ENCODE peak calls at places on chromosome 12, in seven cellular contexts. One of them, this sample, is unnamed.

GRCh38 chr12:13241833-13242232 is 45.3 kb downstream of the EMP1 start:
- DNase-seq in sigmoid colon: no peak
- DNase-seq in activated CD4-positive, alpha-beta T cell treated with anti-CD3 and anti-CD28 coated beads for 4 hours: no peak
- DNase-seq in stimulated activated CD4-positive, alpha-beta T cell treated with anti-CD3 and anti-CD28 coated beads, Interleukin-1b, Interleukin-23, amount 100 ng/mL, for 1 hour: no peak
- DNase-seq in lung microvascular endothelial cell: no peak
- DNase-seq in transverse colon: peak; percentile 52
- DNase-seq in HL-60: no peak
- DNase-seq in this sample: no peak

GRCh38 chr12:16788888-16789790 is 183.2 kb upstream of the LMO3 start:
- DNase-seq in sigmoid colon: no peak
- DNase-seq in activated CD4-positive, alpha-beta T cell treated with anti-CD3 and anti-CD28 coated beads for 4 hours: no peak
- DNase-seq in stimulated activated CD4-positive, alpha-beta T cell treated with anti-CD3 and anti-CD28 coated beads, Interleukin-1b, Interleukin-23, amount 100 ng/mL, for 1 hour: no peak
- DNase-seq in transverse colon: no peak
- DNase-seq in lung microvascular endothelial cell: no peak
- DNase-seq in HL-60: no peak
- DNase-seq in this sample: no peak

GRCh38 chr12:52630609-52631200 is 12.3 kb upstream of the KRT73 start:
- DNase-seq in HL-60: no peak
- DNase-seq in lung microvascular endothelial cell: peak; percentile 17
- DNase-seq in stimulated activated CD4-positive, alpha-beta T cell treated with anti-CD3 and anti-CD28 coated beads, Interleukin-1b, Interleukin-23, amount 100 ng/mL, for 1 hour: no peak
- DNase-seq in activated CD4-positive, alpha-beta T cell treated with anti-CD3 and anti-CD28 coated beads for 4 hours: no peak
- DNase-seq in sigmoid colon: no peak
- DNase-seq in transverse colon: no peak
- DNase-seq in this sample: no peak

GRCh38 chr12:112870267-112870980 is 36.3 kb upstream of the OAS1 start:
- DNase-seq in transverse colon: no peak
- DNase-seq in lung microvascular endothelial cell: no peak
- DNase-seq in stimulated activated CD4-positive, alpha-beta T cell treated with anti-CD3 and anti-CD28 coated beads, Interleukin-1b, Interleukin-23, amount 100 ng/mL, for 1 hour: no peak
- DNase-seq in sigmoid colon: no peak
- DNase-seq in HL-60: peak; percentile 85
- DNase-seq in activated CD4-positive, alpha-beta T cell treated with anti-CD3 and anti-CD28 coated beads for 4 hours: no peak
- DNase-seq in this sample: peak; percentile 56

GRCh38 chr12:124684971-124685688 is 117.7 kb upstream of the NCOR2 start:
- DNase-seq in HL-60: no peak
- DNase-seq in sigmoid colon: no peak
- DNase-seq in lung microvascular endothelial cell: no peak
- DNase-seq in transverse colon: no peak
- DNase-seq in stimulated activated CD4-positive, alpha-beta T cell treated with anti-CD3 and anti-CD28 coated beads, Interleukin-1b, Interleukin-23, amount 100 ng/mL, for 1 hour: no peak
- DNase-seq in activated CD4-positive, alpha-beta T cell treated with anti-CD3 and anti-CD28 coated beads for 4 hours: no peak
- DNase-seq in this sample: no peak

GRCh38 chr12:9143137-9143536 is 27.4 kb upstream of the A2M start:
- DNase-seq in stimulated activated CD4-positive, alpha-beta T cell treated with anti-CD3 and anti-CD28 coated beads, Interleukin-1b, Interleukin-23, amount 100 ng/mL, for 1 hour: no peak
- DNase-seq in sigmoid colon: no peak
- DNase-seq in activated CD4-positive, alpha-beta T cell treated with anti-CD3 and anti-CD28 coated beads for 4 hours: no peak
- DNase-seq in transverse colon: no peak
- DNase-seq in HL-60: no peak
- DNase-seq in lung microvascular endothelial cell: no peak
- DNase-seq in this sample: no peak

GRCh38 chr12:45388545-45388944 is 172.7 kb downstream of the ANO6 start:
- DNase-seq in sigmoid colon: no peak
- DNase-seq in lung microvascular endothelial cell: peak; percentile 71
- DNase-seq in stimulated activated CD4-positive, alpha-beta T cell treated with anti-CD3 and anti-CD28 coated beads, Interleukin-1b, Interleukin-23, amount 100 ng/mL, for 1 hour: no peak
- DNase-seq in HL-60: peak; percentile 3
- DNase-seq in activated CD4-positive, alpha-beta T cell treated with anti-CD3 and anti-CD28 coated beads for 4 hours: no peak
- DNase-seq in transverse colon: peak; percentile 15
- DNase-seq in this sample: no peak

GRCh38 chr12:43760396-43760795 is 1.6 kb downstream of the IRAK4 start:
- DNase-seq in activated CD4-positive, alpha-beta T cell treated with anti-CD3 and anti-CD28 coated beads for 4 hours: no peak
- DNase-seq in HL-60: no peak
- DNase-seq in sigmoid colon: no peak
- DNase-seq in stimulated activated CD4-positive, alpha-beta T cell treated with anti-CD3 and anti-CD28 coated beads, Interleukin-1b, Interleukin-23, amount 100 ng/mL, for 1 hour: no peak
- DNase-seq in transverse colon: no peak
- DNase-seq in lung microvascular endothelial cell: no peak
- DNase-seq in this sample: no peak

GRCh38 chr12:104750061-104750460 is 208.0 kb downstream of the SLC41A2 start:
- DNase-seq in transverse colon: peak; percentile 37
- DNase-seq in HL-60: peak; percentile 91
- DNase-seq in lung microvascular endothelial cell: no peak
- DNase-seq in sigmoid colon: no peak
- DNase-seq in stimulated activated CD4-positive, alpha-beta T cell treated with anti-CD3 and anti-CD28 coated beads, Interleukin-1b, Interleukin-23, amount 100 ng/mL, for 1 hour: no peak
- DNase-seq in activated CD4-positive, alpha-beta T cell treated with anti-CD3 and anti-CD28 coated beads for 4 hours: no peak
- DNase-seq in this sample: peak; percentile 88

GRCh38 chr12:132173135-132174014 is 29.1 kb downstream of the NOC4L start:
- DNase-seq in transverse colon: no peak
- DNase-seq in HL-60: peak; percentile 69
- DNase-seq in activated CD4-positive, alpha-beta T cell treated with anti-CD3 and anti-CD28 coated beads for 4 hours: no peak
- DNase-seq in stimulated activated CD4-positive, alpha-beta T cell treated with anti-CD3 and anti-CD28 coated beads, Interleukin-1b, Interleukin-23, amount 100 ng/mL, for 1 hour: no peak
- DNase-seq in sigmoid colon: no peak
- DNase-seq in lung microvascular endothelial cell: no peak
- DNase-seq in this sample: peak; percentile 5

GRCh38 chr12:103571286-103571685 is 15.8 kb upstream of the STAB2 start:
- DNase-seq in lung microvascular endothelial cell: peak; percentile 33
- DNase-seq in sigmoid colon: no peak
- DNase-seq in activated CD4-positive, alpha-beta T cell treated with anti-CD3 and anti-CD28 coated beads for 4 hours: no peak
- DNase-seq in stimulated activated CD4-positive, alpha-beta T cell treated with anti-CD3 and anti-CD28 coated beads, Interleukin-1b, Interleukin-23, amount 100 ng/mL, for 1 hour: no peak
- DNase-seq in transverse colon: peak; percentile 34
- DNase-seq in HL-60: no peak
- DNase-seq in this sample: no peak

GRCh38 chr12:68765696-68766095 is 19.7 kb downstream of the SLC35E3 start:
- DNase-seq in transverse colon: no peak
- DNase-seq in stimulated activated CD4-positive, alpha-beta T cell treated with anti-CD3 and anti-CD28 coated beads, Interleukin-1b, Interleukin-23, amount 100 ng/mL, for 1 hour: no peak
- DNase-seq in activated CD4-positive, alpha-beta T cell treated with anti-CD3 and anti-CD28 coated beads for 4 hours: no peak
- DNase-seq in HL-60: no peak
- DNase-seq in lung microvascular endothelial cell: no peak
- DNase-seq in sigmoid colon: no peak
- DNase-seq in this sample: no peak

GRCh38 chr12:47377414-47378221 is 297.9 kb upstream of the AMIGO2 start:
- DNase-seq in HL-60: no peak
- DNase-seq in stimulated activated CD4-positive, alpha-beta T cell treated with anti-CD3 and anti-CD28 coated beads, Interleukin-1b, Interleukin-23, amount 100 ng/mL, for 1 hour: no peak
- DNase-seq in lung microvascular endothelial cell: peak; percentile 88
- DNase-seq in activated CD4-positive, alpha-beta T cell treated with anti-CD3 and anti-CD28 coated beads for 4 hours: no peak
- DNase-seq in transverse colon: peak; percentile 86
- DNase-seq in sigmoid colon: peak; percentile 99
- DNase-seq in this sample: no peak

GRCh38 chr12:110266980-110267620 is 13.9 kb upstream of the ATP2A2 start:
- DNase-seq in sigmoid colon: peak; percentile 81
- DNase-seq in activated CD4-positive, alpha-beta T cell treated with anti-CD3 and anti-CD28 coated beads for 4 hours: no peak
- DNase-seq in lung microvascular endothelial cell: peak; percentile 94
- DNase-seq in transverse colon: no peak
- DNase-seq in HL-60: peak; percentile 12
- DNase-seq in stimulated activated CD4-positive, alpha-beta T cell treated with anti-CD3 and anti-CD28 coated beads, Interleukin-1b, Interleukin-23, amount 100 ng/mL, for 1 hour: no peak
- DNase-seq in this sample: no peak

GRCh38 chr12:121765573-121765972 is 27.9 kb downstream of the RHOF start:
- DNase-seq in HL-60: no peak
- DNase-seq in stimulated activated CD4-positive, alpha-beta T cell treated with anti-CD3 and anti-CD28 coated beads, Interleukin-1b, Interleukin-23, amount 100 ng/mL, for 1 hour: no peak
- DNase-seq in lung microvascular endothelial cell: no peak
- DNase-seq in sigmoid colon: no peak
- DNase-seq in activated CD4-positive, alpha-beta T cell treated with anti-CD3 and anti-CD28 coated beads for 4 hours: no peak
- DNase-seq in transverse colon: no peak
- DNase-seq in this sample: no peak

GRCh38 chr12:17666641-17667324 is 423.2 kb downstream of the RERGL start:
- DNase-seq in transverse colon: no peak
- DNase-seq in HL-60: no peak
- DNase-seq in activated CD4-positive, alpha-beta T cell treated with anti-CD3 and anti-CD28 coated beads for 4 hours: no peak
- DNase-seq in sigmoid colon: no peak
- DNase-seq in lung microvascular endothelial cell: no peak
- DNase-seq in stimulated activated CD4-positive, alpha-beta T cell treated with anti-CD3 and anti-CD28 coated beads, Interleukin-1b, Interleukin-23, amount 100 ng/mL, for 1 hour: no peak
- DNase-seq in this sample: no peak

GRCh38 chr12:113818833-113819232 is 147.3 kb downstream of the RBM19 start:
- DNase-seq in transverse colon: no peak
- DNase-seq in sigmoid colon: no peak
- DNase-seq in activated CD4-positive, alpha-beta T cell treated with anti-CD3 and anti-CD28 coated beads for 4 hours: no peak
- DNase-seq in HL-60: no peak
- DNase-seq in lung microvascular endothelial cell: peak; percentile 8
- DNase-seq in stimulated activated CD4-positive, alpha-beta T cell treated with anti-CD3 and anti-CD28 coated beads, Interleukin-1b, Interleukin-23, amount 100 ng/mL, for 1 hour: no peak
- DNase-seq in this sample: no peak

GRCh38 chr12:108858399-108859074 is 1.2 kb upstream of the SSH1 start:
- DNase-seq in stimulated activated CD4-positive, alpha-beta T cell treated with anti-CD3 and anti-CD28 coated beads, Interleukin-1b, Interleukin-23, amount 100 ng/mL, for 1 hour: no peak
- DNase-seq in HL-60: no peak
- DNase-seq in activated CD4-positive, alpha-beta T cell treated with anti-CD3 and anti-CD28 coated beads for 4 hours: no peak
- DNase-seq in transverse colon: no peak
- DNase-seq in sigmoid colon: peak; percentile 77
- DNase-seq in lung microvascular endothelial cell: no peak
- DNase-seq in this sample: no peak

GRCh38 chr12:96985515-96986362 is 78.7 kb downstream of the NEDD1 start:
- DNase-seq in activated CD4-positive, alpha-beta T cell treated with anti-CD3 and anti-CD28 coated beads for 4 hours: peak; percentile 33
- DNase-seq in HL-60: no peak
- DNase-seq in sigmoid colon: no peak
- DNase-seq in stimulated activated CD4-positive, alpha-beta T cell treated with anti-CD3 and anti-CD28 coated beads, Interleukin-1b, Interleukin-23, amount 100 ng/mL, for 1 hour: peak; percentile 10
- DNase-seq in transverse colon: peak; percentile 10
- DNase-seq in lung microvascular endothelial cell: peak; percentile 49
- DNase-seq in this sample: no peak

GRCh38 chr12:116717466-116718457 is 20.1 kb downstream of the SPRING1 start:
- DNase-seq in stimulated activated CD4-positive, alpha-beta T cell treated with anti-CD3 and anti-CD28 coated beads, Interleukin-1b, Interleukin-23, amount 100 ng/mL, for 1 hour: no peak
- DNase-seq in activated CD4-positive, alpha-beta T cell treated with anti-CD3 and anti-CD28 coated beads for 4 hours: no peak
- DNase-seq in lung microvascular endothelial cell: no peak
- DNase-seq in transverse colon: peak; percentile 36
- DNase-seq in sigmoid colon: peak; percentile 93
- DNase-seq in HL-60: no peak
- DNase-seq in this sample: no peak

GRCh38 chr12:123445388-123446344 is 9.2 kb upstream of the RILPL2 start:
- DNase-seq in sigmoid colon: no peak
- DNase-seq in lung microvascular endothelial cell: no peak
- DNase-seq in stimulated activated CD4-positive, alpha-beta T cell treated with anti-CD3 and anti-CD28 coated beads, Interleukin-1b, Interleukin-23, amount 100 ng/mL, for 1 hour: no peak
- DNase-seq in HL-60: no peak
- DNase-seq in transverse colon: no peak
- DNase-seq in activated CD4-positive, alpha-beta T cell treated with anti-CD3 and anti-CD28 coated beads for 4 hours: no peak
- DNase-seq in this sample: no peak

GRCh38 chr12:4556730-4557519 is 5.1 kb upstream of the DYRK4 start:
- DNase-seq in sigmoid colon: no peak
- DNase-seq in transverse colon: no peak
- DNase-seq in activated CD4-positive, alpha-beta T cell treated with anti-CD3 and anti-CD28 coated beads for 4 hours: no peak
- DNase-seq in stimulated activated CD4-positive, alpha-beta T cell treated with anti-CD3 and anti-CD28 coated beads, Interleukin-1b, Interleukin-23, amount 100 ng/mL, for 1 hour: no peak
- DNase-seq in lung microvascular endothelial cell: no peak
- DNase-seq in HL-60: no peak
- DNase-seq in this sample: no peak

GRCh38 chr12:47825239-47825639 is 5.5 kb upstream of the HDAC7 start:
- DNase-seq in stimulated activated CD4-positive, alpha-beta T cell treated with anti-CD3 and anti-CD28 coated beads, Interleukin-1b, Interleukin-23, amount 100 ng/mL, for 1 hour: no peak
- DNase-seq in activated CD4-positive, alpha-beta T cell treated with anti-CD3 and anti-CD28 coated beads for 4 hours: no peak
- DNase-seq in HL-60: no peak
- DNase-seq in transverse colon: no peak
- DNase-seq in sigmoid colon: peak; percentile 86
- DNase-seq in lung microvascular endothelial cell: no peak
- DNase-seq in this sample: no peak

GRCh38 chr12:14884458-14884878 is 1.2 kb downstream of the MGP start:
- DNase-seq in sigmoid colon: peak; percentile 95
- DNase-seq in stimulated activated CD4-positive, alpha-beta T cell treated with anti-CD3 and anti-CD28 coated beads, Interleukin-1b, Interleukin-23, amount 100 ng/mL, for 1 hour: peak; percentile 50
- DNase-seq in activated CD4-positive, alpha-beta T cell treated with anti-CD3 and anti-CD28 coated beads for 4 hours: peak; percentile 82
- DNase-seq in HL-60: peak; percentile 85
- DNase-seq in transverse colon: peak; percentile 83
- DNase-seq in lung microvascular endothelial cell: peak; percentile 79
- DNase-seq in this sample: peak; percentile 4

GRCh38 chr12:6854036-6854435 is 2.1 kb downstream of the USP5 start:
- DNase-seq in sigmoid colon: no peak
- DNase-seq in activated CD4-positive, alpha-beta T cell treated with anti-CD3 and anti-CD28 coated beads for 4 hours: no peak
- DNase-seq in HL-60: no peak
- DNase-seq in stimulated activated CD4-positive, alpha-beta T cell treated with anti-CD3 and anti-CD28 coated beads, Interleukin-1b, Interleukin-23, amount 100 ng/mL, for 1 hour: no peak
- DNase-seq in transverse colon: no peak
- DNase-seq in lung microvascular endothelial cell: no peak
- DNase-seq in this sample: no peak

GRCh38 chr12:91732086-91732485 is 413.6 kb downstream of the BTG1 start:
- DNase-seq in lung microvascular endothelial cell: no peak
- DNase-seq in activated CD4-positive, alpha-beta T cell treated with anti-CD3 and anti-CD28 coated beads for 4 hours: no peak
- DNase-seq in stimulated activated CD4-positive, alpha-beta T cell treated with anti-CD3 and anti-CD28 coated beads, Interleukin-1b, Interleukin-23, amount 100 ng/mL, for 1 hour: no peak
- DNase-seq in transverse colon: no peak
- DNase-seq in HL-60: no peak
- DNase-seq in sigmoid colon: no peak
- DNase-seq in this sample: no peak

GRCh38 chr12:13196302-13196921 is at the start of gene EMP1:
- DNase-seq in HL-60: peak; percentile 25
- DNase-seq in sigmoid colon: peak; percentile 98
- DNase-seq in transverse colon: peak; percentile 93
- DNase-seq in activated CD4-positive, alpha-beta T cell treated with anti-CD3 and anti-CD28 coated beads for 4 hours: peak; percentile 81
- DNase-seq in lung microvascular endothelial cell: peak; percentile 95
- DNase-seq in stimulated activated CD4-positive, alpha-beta T cell treated with anti-CD3 and anti-CD28 coated beads, Interleukin-1b, Interleukin-23, amount 100 ng/mL, for 1 hour: peak; percentile 39
- DNase-seq in this sample: no peak

This sample was measured in GF-D8.